ENCODE peak calls at places on chromosomes 2 and 18, in ten cellular contexts. M is A549; A is fibroblast of lung; K is activated B cell treated with CpG ODN at 0.5 μM for 24 hours; G is NCI-H1105; C is activated T-helper 1 cell treated with anti-CD3 and anti-CD28 coated beads, Interleukin-12 subunit alpha, Interleukin-12 subunit beta, Interleukin-2, Interleukin-4 antibody, amounts not matched to agents 30 ng/mL and 10 ng/mL and 1 ng/mL, durations not matched to agents 14 hours and 24 hours and 36 hours; W is H4; S is Kasumi-1; N is head of caudate nucleus; T is activated effector memory CD4-positive, alpha-beta T cell treated with anti-CD3 and anti-CD28 coated beads, Interleukin-2, amount 50 U/mL, for 16 hours. P is an unnamed sample.

GRCh38 chr18:52572036-52572750 is 232.2 kb downstream of the DCC start:
- DNase-seq in C (no peak), M (peak; percentile 31), G (no peak), S (no peak), A (no peak), N (no peak), T (no peak), W (no peak), K (no peak), P (no peak)

GRCh38 chr2:20523053-20523452 is 76.2 kb downstream of the RHOB start:
- DNase-seq in N (no peak), W (no peak), C (no peak), G (no peak), M (no peak), A (no peak), T (no peak), K (no peak), S (no peak), P (no peak)

GRCh38 chr2:15871239-15871783 is 69.0 kb upstream of the MYCN start:
- DNase-seq in T (no peak), S (no peak), G (no peak), C (no peak), N (no peak), A (no peak), M (no peak), W (no peak), K (no peak), P (no peak)

GRCh38 chr2:201674794-201675193 is 23.6 kb downstream of the MPP4 start:
- DNase-seq in G (no peak), K (no peak), M (no peak), C (no peak), T (no peak), N (no peak), S (no peak), W (no peak), A (no peak), P (no peak)

GRCh38 chr2:241490825-241491505 is 17.4 kb downstream of the STK25 start:
- DNase-seq in T (no peak), G (no peak), N (peak; percentile 81), S (no peak), K (no peak), M (no peak), C (no peak), A (no peak), W (no peak), P (no peak)

GRCh38 chr18:6355789-6356589 is 58.7 kb downstream of the L3MBTL4 start:
- DNase-seq in K (no peak), W (peak; percentile 85), A (peak; percentile 33), G (no peak), C (no peak), N (peak; percentile 31), S (no peak), M (peak; percentile 11), T (no peak), P (no peak)

GRCh38 chr18:54130631-54131030 is 93.8 kb downstream of the MBD2 start:
- DNase-seq in N (no peak), A (no peak), W (no peak), G (no peak), M (no peak), S (no peak), T (no peak), K (no peak), C (no peak), P (no peak)

GRCh38 chr2:109324859-109325258 is 195.9 kb downstream of the SH3RF3 start:
- DNase-seq in A (peak; percentile 100), W (peak; percentile 84), C (no peak), G (no peak), S (no peak), M (no peak), N (no peak), T (no peak), K (no peak), P (no peak)

GRCh38 chr18:22194151-22194598 is 24.8 kb downstream of the GATA6 start:
- DNase-seq in S (no peak), W (no peak), T (no peak), K (no peak), G (no peak), C (no peak), A (no peak), N (no peak), M (no peak), P (no peak)

GRCh38 chr2:210233487-210233886 is 8.2 kb upstream of the ACADL start:
- DNase-seq in C (no peak), M (no peak), W (no peak), A (no peak), G (no peak), S (no peak), K (no peak), N (no peak), T (no peak), P (no peak)

GRCh38 chr18:75477913-75478312 is 50.4 kb upstream of the SMIM21 start:
- DNase-seq in N (no peak), W (peak; percentile 25), A (peak; percentile 47), C (no peak), T (no peak), M (no peak), S (peak; percentile 94), G (no peak), K (no peak), P (no peak)

GRCh38 chr18:68172842-68173549 is 541.9 kb downstream of the TMX3 start:
- DNase-seq in G (no peak), W (no peak), N (no peak), C (no peak), A (no peak), T (no peak), S (no peak), K (no peak), M (peak; percentile 21), P (no peak)

GRCh38 chr2:105919826-105920225 is 175.1 kb downstream of the NCK2 start:
- DNase-seq in M (peak; percentile 22), W (peak; percentile 38), T (peak; percentile 84), N (no peak), C (peak; percentile 13), G (no peak), A (peak; percentile 58), S (peak; percentile 5), K (no peak), P (peak; percentile 33)

GRCh38 chr18:22363867-22364463 is 53.8 kb downstream of the CTAGE1 start:
- DNase-seq in A (peak; percentile 34), S (peak; percentile 4), W (no peak), K (no peak), T (no peak), C (no peak), M (no peak), N (no peak), G (no peak), P (no peak)

GRCh38 chr2:136362676-136363390 is 244.9 kb upstream of the CXCR4 start:
- DNase-seq in T (no peak), N (no peak), K (no peak), W (no peak), S (no peak), G (no peak), M (no peak), C (no peak), A (no peak), P (peak; percentile 72)

GRCh38 chr18:77981874-77982273 is 732.2 kb downstream of the GALR1 start:
- DNase-seq in T (no peak), K (no peak), N (no peak), A (no peak), M (no peak), G (no peak), S (no peak), W (no peak), C (no peak), P (no peak)

GRCh38 chr2:197515277-197515797 is 529 bp upstream of the MOB4 start:
- DNase-seq in T (no peak), C (no peak), S (no peak), A (peak; percentile 53), M (no peak), W (no peak), K (no peak), N (no peak), G (no peak), P (no peak)

GRCh38 chr2:17558878-17559277 is 18.4 kb downstream of the VSNL1 start:
- DNase-seq in S (no peak), N (no peak), A (no peak), C (no peak), M (no peak), T (no peak), G (no peak), W (no peak), K (no peak), P (no peak)

GRCh38 chr2:75605770-75606535 is 40.6 kb upstream of the MRPL19 start:
- DNase-seq in W (peak; percentile 80), M (peak; percentile 70), K (no peak), N (no peak), G (no peak), T (no peak), S (no peak), C (no peak), A (peak; percentile 85), P (no peak)

GRCh38 chr2:231765496-231765929 is 15.6 kb downstream of the PDE6D start:
- DNase-seq in K (no peak), A (no peak), T (no peak), C (no peak), S (peak; percentile 0), M (no peak), W (no peak), N (no peak), G (no peak), P (no peak)

GRCh38 chr2:216807861-216808272 is 52.0 kb downstream of the TNP1 start:
- DNase-seq in A (no peak), N (no peak), G (no peak), C (no peak), K (no peak), T (no peak), W (peak; percentile 21), S (no peak), M (no peak), P (no peak)

GRCh38 chr2:118151831-118152230 is 63.6 kb downstream of the INSIG2 start:
- DNase-seq in K (no peak), S (no peak), A (no peak), T (no peak), M (no peak), G (no peak), C (no peak), N (no peak), W (no peak), P (no peak)

GRCh38 chr2:111927723-111928122 is 29.3 kb downstream of the MERTK start:
- DNase-seq in W (no peak), S (no peak), A (no peak), M (no peak), T (no peak), K (no peak), N (no peak), G (no peak), C (no peak), P (no peak)

GRCh38 chr2:241507430-241508239 is 749 bp downstream of the STK25 start:
- DNase-seq in T (peak; percentile 78), C (peak; percentile 29), A (peak; percentile 36), S (peak; percentile 0), M (peak; percentile 58), G (peak; percentile 58), W (no peak), K (peak; percentile 39), N (peak; percentile 73), P (peak; percentile 50)

GRCh38 chr2:2735041-2735440 is 404.0 kb upstream of the MYT1L start:
- DNase-seq in K (no peak), G (no peak), A (no peak), N (no peak), W (no peak), S (no peak), M (no peak), C (no peak), T (no peak), P (no peak)

GRCh38 chr2:28035163-28035690 is 144.7 kb downstream of the BABAM2 start:
- DNase-seq in K (no peak), S (no peak), W (no peak), T (no peak), N (no peak), M (no peak), G (no peak), A (no peak), C (no peak), P (no peak)

GRCh38 chr18:75830848-75831247 is 403.3 kb upstream of the SMIM21 start:
- DNase-seq in K (no peak), C (no peak), S (no peak), T (no peak), M (no peak), N (no peak), G (no peak), W (no peak), A (no peak), P (no peak)

GRCh38 chr2:30108192-30108591 is 38.6 kb upstream of the YPEL5 start:
- DNase-seq in K (no peak), T (no peak), C (no peak), G (no peak), W (no peak), N (no peak), M (no peak), S (no peak), A (no peak), P (no peak)